ENCODE peak calls at places on chromosomes 6 and 20, in eight cellular contexts. M is colonic mucosa, W is WERI-Rb-1, U is NCI-H1105 treated with DMSO at 0.1 percent for 48 hours, A is skeletal muscle cell, O is body of pancreas, J is neural crest cell, L is epithelial cell of prostate. K is an unnamed sample.

GRCh38 chr6:137883400-137883888 is 16.4 kb downstream of the TNFAIP3 start:
- DNase-seq in M (no peak), W (no peak), U (no peak), A (no peak), O (no peak), J (no peak), L (no peak), K (no peak)

GRCh38 chr6:69632932-69633331 is 163.9 kb downstream of the LMBRD1 start:
- DNase-seq in M (no peak), W (no peak), U (no peak), A (no peak), O (no peak), J (no peak), L (no peak), K (no peak)

GRCh38 chr20:48669946-48670630 is 157.7 kb downstream of the PREX1 start:
- DNase-seq in M (no peak), W (no peak), U (no peak), A (no peak), O (no peak), J (no peak), L (no peak), K (no peak)

GRCh38 chr6:156061465-156061864 is 605.8 kb upstream of the NOX3 start:
- DNase-seq in M (no peak), W (no peak), U (no peak), A (no peak), O (no peak), J (no peak), L (no peak), K (no peak)

GRCh38 chr6:110415297-110415916 is at the start of gene DDO:
- DNase-seq in M (peak), W (no peak), U (no peak), A (no peak), O (peak), J (no peak), L (no peak), K (peak)

GRCh38 chr6:31888281-31889258 is 8.9 kb downstream of the EHMT2 start:
- DNase-seq in M (peak), W (peak), U (no peak), A (no peak), O (peak), J (peak), L (no peak), K (no peak)

GRCh38 chr6:36544228-36544627 is 3.1 kb downstream of the STK38 start:
- DNase-seq in M (peak), W (no peak), U (no peak), A (no peak), O (no peak), J (no peak), L (no peak), K (no peak)

GRCh38 chr20:3092611-3093379 is 8.3 kb upstream of the AVP start:
- DNase-seq in M (no peak), W (no peak), U (no peak), A (no peak), O (no peak), J (no peak), L (no peak), K (no peak)

GRCh38 chr6:50602191-50602810 is 111.0 kb upstream of the TFAP2D start:
- DNase-seq in M (no peak), W (peak), U (peak), A (peak), O (no peak), J (no peak), L (no peak), K (no peak)

GRCh38 chr6:3355358-3356055 is 96.8 kb downstream of the PSMG4 start:
- DNase-seq in M (peak), W (peak), U (peak), A (no peak), O (peak), J (no peak), L (no peak), K (no peak)

GRCh38 chr20:3378138-3378537 is 29.3 kb downstream of the DNAAF9 start:
- DNase-seq in M (no peak), W (no peak), U (no peak), A (no peak), O (no peak), J (no peak), L (no peak), K (no peak)

GRCh38 chr6:37714836-37715425 is 17.2 kb upstream of the MDGA1 start:
- DNase-seq in M (no peak), W (no peak), U (no peak), A (no peak), O (no peak), J (no peak), L (no peak), K (no peak)

GRCh38 chr20:32436968-32437367 is 78.8 kb downstream of the ASXL1 start:
- DNase-seq in M (no peak), W (no peak), U (no peak), A (no peak), O (no peak), J (no peak), L (no peak), K (no peak)

GRCh38 chr20:46962452-46963195 is 68.0 kb downstream of the EYA2 start:
- DNase-seq in M (no peak), W (no peak), U (no peak), A (no peak), O (no peak), J (no peak), L (no peak), K (no peak)

GRCh38 chr6:119856136-119856535 is 506.6 kb upstream of the MAN1A1 start:
- DNase-seq in M (no peak), W (no peak), U (no peak), A (no peak), O (no peak), J (no peak), L (no peak), K (peak)

GRCh38 chr6:158789115-158789917 is 29.9 kb downstream of the EZR start:
- DNase-seq in M (no peak), W (no peak), U (no peak), A (no peak), O (peak), J (no peak), L (no peak), K (no peak)

GRCh38 chr6:28922841-28923317 is 906 bp downstream of the TRIM27 start:
- DNase-seq in M (peak), W (peak), U (peak), A (no peak), O (peak), J (peak), L (no peak), K (peak)

GRCh38 chr20:10611357-10611756 is 62.4 kb downstream of the JAG1 start:
- DNase-seq in M (no peak), W (peak), U (no peak), A (no peak), O (peak), J (no peak), L (no peak), K (peak)

GRCh38 chr20:63441777-63442493 is 30.5 kb downstream of the KCNQ2 start:
- DNase-seq in M (peak), W (peak), U (peak), A (no peak), O (peak), J (peak), L (no peak), K (peak)

GRCh38 chr6:28816909-28817807 is 106.6 kb downstream of the TRIM27 start:
- DNase-seq in M (peak), W (peak), U (peak), A (no peak), O (no peak), J (no peak), L (no peak), K (peak)

GRCh38 chr6:11770546-11771466 is 7.8 kb downstream of the ADTRP start:
- DNase-seq in M (peak), W (peak), U (no peak), A (peak), O (peak), J (no peak), L (peak), K (peak)

GRCh38 chr20:19849341-19850189 is 91.5 kb downstream of the RIN2 start:
- DNase-seq in M (peak), W (no peak), U (no peak), A (no peak), O (no peak), J (no peak), L (no peak), K (no peak)

GRCh38 chr6:163490826-163491577 is 76.5 kb downstream of the QKI start:
- DNase-seq in M (peak), W (no peak), U (no peak), A (no peak), O (peak), J (no peak), L (peak), K (peak)

GRCh38 chr6:166578536-166579233 is 7.8 kb downstream of the RAMACL start:
- DNase-seq in M (no peak), W (no peak), U (no peak), A (no peak), O (no peak), J (no peak), L (no peak), K (no peak)